ENCODE peak calls at places on chromosomes 2 and 18, in nine cellular contexts. P is neural progenitor cell, V is heart left ventricle, T is lower lobe of right lung, R is GM12865, C is pancreas, N is NB4, B is brain microvascular endothelial cell, J is thoracic aorta. S is an unnamed sample.

GRCh38 chr2:206701952-206702630 is 16.1 kb downstream of the DYTN start:
- DNase-seq in P (no peak), V (no peak), T (no peak), R (no peak), C (no peak), N (no peak), B (no peak), J (no peak), S (no peak)

GRCh38 chr2:26018184-26018716 is 15.6 kb upstream of the RAB10 start:
- DNase-seq in P (peak; percentile 29), V (peak; percentile 74), T (peak; percentile 81), R (no peak), C (peak; percentile 77), N (peak; percentile 70), B (peak; percentile 91), J (peak; percentile 55), S (peak; percentile 78)

GRCh38 chr2:26456701-26457224 is 21.2 kb downstream of the OTOF start:
- DNase-seq in P (no peak), V (no peak), T (peak; percentile 40), R (peak; percentile 11), C (peak; percentile 43), N (peak; percentile 42), B (no peak), J (no peak), S (no peak)

GRCh38 chr2:57881998-57882884 is 164.4 kb upstream of the VRK2 start:
- DNase-seq in P (no peak), V (no peak), T (no peak), R (no peak), C (no peak), N (no peak), B (no peak), J (no peak), S (peak; percentile 38)

GRCh38 chr2:97708608-97709007 is 4.8 kb upstream of the ZAP70 start:
- DNase-seq in P (no peak), V (no peak), T (no peak), R (no peak), C (peak; percentile 12), N (no peak), B (no peak), J (no peak), S (no peak)

GRCh38 chr2:113133696-113134558 is 6.5 kb downstream of the IL1RN start:
- DNase-seq in P (no peak), V (no peak), T (no peak), R (peak; percentile 23), C (no peak), N (peak; percentile 53), B (no peak), J (no peak), S (no peak)

GRCh38 chr18:24878289-24878688 is 417.9 kb downstream of the HRH4 start:
- DNase-seq in P (peak; percentile 53), V (peak; percentile 19), T (no peak), R (peak; percentile 38), C (no peak), N (peak; percentile 40), B (peak; percentile 51), J (no peak), S (peak; percentile 70)

GRCh38 chr2:166081852-166082251 is 46.0 kb downstream of the SCN1A start:
- DNase-seq in P (no peak), V (no peak), T (no peak), R (no peak), C (no peak), N (no peak), B (no peak), J (no peak), S (no peak)

GRCh38 chr2:31003717-31004116 is 134.5 kb downstream of the GALNT14 start:
- DNase-seq in P (no peak), V (no peak), T (no peak), R (no peak), C (no peak), N (no peak), B (no peak), J (no peak), S (no peak)

GRCh38 chr2:169999041-169999440 is 171.8 kb downstream of the UBR3 start:
- DNase-seq in P (no peak), V (no peak), T (no peak), R (no peak), C (no peak), N (no peak), B (no peak), J (no peak), S (peak; percentile 44)

GRCh38 chr2:128513416-128514283 is 195.0 kb upstream of the HS6ST1 start:
- DNase-seq in P (no peak), V (no peak), T (peak; percentile 66), R (peak; percentile 26), C (no peak), N (peak; percentile 76), B (no peak), J (no peak), S (no peak)

GRCh38 chr2:185436787-185437372 is 301.7 kb upstream of the FSIP2 start:
- DNase-seq in P (no peak), V (no peak), T (no peak), R (no peak), C (no peak), N (no peak), B (no peak), J (no peak), S (no peak)

GRCh38 chr18:46718501-46719341 is 38.1 kb downstream of the ST8SIA5 start:
- DNase-seq in P (no peak), V (no peak), T (no peak), R (no peak), C (peak; percentile 13), N (peak; percentile 11), B (no peak), J (no peak), S (peak; percentile 80)

GRCh38 chr18:7366597-7366996 is 135.7 kb downstream of the LRRC30 start:
- DNase-seq in P (no peak), V (no peak), T (no peak), R (no peak), C (no peak), N (no peak), B (no peak), J (no peak), S (no peak)

GRCh38 chr2:64338910-64339500 is 115.0 kb upstream of the LGALSL start:
- DNase-seq in P (no peak), V (no peak), T (no peak), R (peak; percentile 52), C (no peak), N (peak; percentile 44), B (peak; percentile 81), J (no peak), S (no peak)

GRCh38 chr2:64341461-64341860 is 112.5 kb upstream of the LGALSL start:
- DNase-seq in P (no peak), V (no peak), T (no peak), R (no peak), C (no peak), N (no peak), B (no peak), J (no peak), S (no peak)

GRCh38 chr2:64336171-64336570 is 117.8 kb upstream of the LGALSL start:
- DNase-seq in P (no peak), V (no peak), T (no peak), R (no peak), C (no peak), N (no peak), B (no peak), J (no peak), S (no peak)

GRCh38 chr2:64338107-64338506 is 115.9 kb upstream of the LGALSL start:
- DNase-seq in P (no peak), V (no peak), T (no peak), R (no peak), C (no peak), N (no peak), B (no peak), J (no peak), S (no peak)

GRCh38 chr2:64337314-64337713 is 116.6 kb upstream of the LGALSL start:
- DNase-seq in P (no peak), V (no peak), T (no peak), R (no peak), C (no peak), N (no peak), B (no peak), J (no peak), S (no peak)
- TF ChIP-seq CTCF in P (no peak), V (no peak), T (no peak), R (no peak), C (no peak), N (no peak), B (no peak), J (no peak), S (no peak)

GRCh38 chr18:42339324-42339723 is 384.3 kb downstream of the PIK3C3 start:
- DNase-seq in P (no peak), V (no peak), T (no peak), R (no peak), C (no peak), N (no peak), B (no peak), J (no peak), S (no peak)
- H3K4me3 ChIP-seq in P (no peak overlapping the region), V (no peak overlapping the region), T (no peak overlapping the region), R (no peak overlapping the region), C (no peak overlapping the region), N (no peak overlapping the region), B (no peak overlapping the region), J (no peak overlapping the region), S (no peak overlapping the region)

GRCh38 chr2:108583903-108584520 is 49.7 kb downstream of the LIMS1 start:
- DNase-seq in P (peak; percentile 80), V (peak; percentile 74), T (no peak), R (peak; percentile 83), C (no peak), N (peak; percentile 83), B (peak; percentile 84), J (no peak), S (peak; percentile 81)

GRCh38 chr2:108579631-108580030 is 45.4 kb downstream of the LIMS1 start:
- DNase-seq in P (no peak), V (peak; percentile 49), T (no peak), R (no peak), C (no peak), N (no peak), B (no peak), J (no peak), S (peak; percentile 42)

GRCh38 chr2:108577099-108577498 is 42.8 kb downstream of the LIMS1 start:
- DNase-seq in P (no peak), V (no peak), T (no peak), R (no peak), C (no peak), N (no peak), B (no peak), J (no peak), S (no peak)

GRCh38 chr2:108575132-108575966 is 41.1 kb downstream of the LIMS1 start:
- DNase-seq in P (peak; percentile 61), V (no peak), T (no peak), R (no peak), C (no peak), N (no peak), B (peak; percentile 69), J (no peak), S (peak; percentile 89)

GRCh38 chr2:108580079-108580478 is 45.8 kb downstream of the LIMS1 start:
- DNase-seq in P (no peak), V (no peak), T (no peak), R (peak; percentile 10), C (no peak), N (no peak), B (no peak), J (no peak), S (no peak)
- TF ChIP-seq CTCF in P (no peak), V (no peak), T (no peak), R (no peak), C (no peak), N (no peak), B (no peak), J (no peak), S (no peak)

DNA sequence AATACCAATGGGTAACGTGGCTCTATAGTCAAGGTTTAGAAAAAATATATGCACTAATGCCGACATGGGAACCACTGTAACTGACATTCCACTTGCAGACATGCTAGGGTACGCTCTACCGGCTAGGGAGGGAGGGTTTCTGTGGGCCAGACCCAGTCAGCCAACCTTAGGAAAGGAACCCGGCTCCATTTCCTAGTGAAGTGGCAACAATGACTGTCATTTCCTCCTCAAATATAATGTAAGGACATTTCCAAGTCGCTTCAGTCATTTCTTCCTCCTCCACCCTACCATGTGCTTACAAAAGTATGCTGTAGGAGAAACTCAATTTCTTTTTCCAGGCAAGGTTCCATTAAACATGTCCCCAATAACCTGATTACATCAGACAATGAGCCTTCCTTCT is 64.4 kb upstream of the PSMD14 start:
- DNase-seq in P (no peak), V (no peak), T (no peak), R (peak; percentile 30), C (no peak), N (no peak), B (no peak), J (no peak), S (no peak)
- H3K4me3 ChIP-seq in P (peak overlapping the region; percentile 37), V (no peak overlapping the region), T (peak overlapping the region; percentile 49), R (peak overlapping the region; percentile 91), C (no peak overlapping the region), N (no peak overlapping the region), B (no peak overlapping the region), J (no peak overlapping the region), S (no peak overlapping the region)